ENCODE peak calls at places on chromosomes 7 and 10, in five cellular contexts. One of them, this sample, is unnamed.

GRCh38 chr10:110360857-110361474 is 56.2 kb upstream of the SMNDC1 start:
- DNase-seq in mesendoderm: peak; percentile 56
- DNase-seq in PC-3: peak; percentile 19
- DNase-seq in neuronal stem cell: no peak
- DNase-seq in GM23248: peak; percentile 40
- DNase-seq in this sample: no peak

GRCh38 chr7:141220263-141220662 is 146.4 kb downstream of the TMEM178B start:
- DNase-seq in mesendoderm: peak; percentile 55
- DNase-seq in PC-3: no peak
- DNase-seq in neuronal stem cell: no peak
- DNase-seq in GM23248: no peak
- DNase-seq in this sample: no peak

GRCh38 chr10:44498222-44498621 is 113.3 kb upstream of the CXCL12 start:
- DNase-seq in mesendoderm: no peak
- DNase-seq in PC-3: no peak
- DNase-seq in neuronal stem cell: no peak
- DNase-seq in GM23248: no peak
- DNase-seq in this sample: no peak

GRCh38 chr7:15015545-15016314 is 113.2 kb upstream of the DGKB start:
- DNase-seq in mesendoderm: peak; percentile 96
- DNase-seq in PC-3: peak; percentile 90
- DNase-seq in neuronal stem cell: peak; percentile 62
- DNase-seq in GM23248: peak; percentile 75
- DNase-seq in this sample: peak; percentile 71

GRCh38 chr7:22697897-22698645 is 28.9 kb upstream of the IL6 start:
- DNase-seq in mesendoderm: no peak
- DNase-seq in PC-3: no peak
- DNase-seq in neuronal stem cell: no peak
- DNase-seq in GM23248: no peak
- DNase-seq in this sample: no peak

GRCh38 chr10:5589963-5590511 is 65.3 kb downstream of the CALML3 start:
- DNase-seq in mesendoderm: no peak
- DNase-seq in PC-3: peak; percentile 64
- DNase-seq in neuronal stem cell: no peak
- DNase-seq in GM23248: peak; percentile 54
- DNase-seq in this sample: peak; percentile 26

GRCh38 chr7:107898997-107899594 is 8.1 kb downstream of the DLD start:
- DNase-seq in mesendoderm: no peak
- DNase-seq in PC-3: no peak
- DNase-seq in neuronal stem cell: no peak
- DNase-seq in GM23248: no peak
- DNase-seq in this sample: no peak

GRCh38 chr7:104017001-104017400 is 27.5 kb upstream of the RELN start:
- DNase-seq in mesendoderm: no peak
- DNase-seq in PC-3: no peak
- DNase-seq in neuronal stem cell: no peak
- DNase-seq in GM23248: no peak
- DNase-seq in this sample: no peak

GRCh38 chr10:6889718-6890117 is 309.6 kb upstream of the PRKCQ start:
- DNase-seq in mesendoderm: no peak
- DNase-seq in PC-3: no peak
- DNase-seq in neuronal stem cell: no peak
- DNase-seq in GM23248: no peak
- DNase-seq in this sample: no peak

GRCh38 chr10:87547734-87548311 is 43.1 kb downstream of the MINPP1 start:
- DNase-seq in mesendoderm: no peak
- DNase-seq in PC-3: peak; percentile 87
- DNase-seq in neuronal stem cell: peak; percentile 6
- DNase-seq in GM23248: peak; percentile 91
- DNase-seq in this sample: no peak

GRCh38 chr7:121329460-121330052 is 756 bp downstream of the WNT16 start:
- DNase-seq in mesendoderm: peak; percentile 64
- DNase-seq in PC-3: no peak
- DNase-seq in neuronal stem cell: peak; percentile 43
- DNase-seq in GM23248: peak; percentile 26
- DNase-seq in this sample: peak; percentile 62

GRCh38 chr10:5078781-5079180 is 15.4 kb upstream of the AKR1C3 start:
- DNase-seq in mesendoderm: peak; percentile 50
- DNase-seq in PC-3: peak; percentile 66
- DNase-seq in neuronal stem cell: no peak
- DNase-seq in GM23248: peak; percentile 33
- DNase-seq in this sample: no peak

GRCh38 chr7:151367304-151367703 is 25.7 kb downstream of the NUB1 start:
- DNase-seq in mesendoderm: no peak
- DNase-seq in PC-3: peak; percentile 10
- DNase-seq in neuronal stem cell: no peak
- DNase-seq in GM23248: peak; percentile 59
- DNase-seq in this sample: no peak

GRCh38 chr7:106865130-106866115 is at the start of gene PIK3CG:
- DNase-seq in mesendoderm: no peak
- DNase-seq in PC-3: no peak
- DNase-seq in neuronal stem cell: no peak
- DNase-seq in GM23248: no peak
- DNase-seq in this sample: no peak

GRCh38 chr10:8283986-8284385 is 229.5 kb downstream of the GATA3 start:
- DNase-seq in mesendoderm: no peak
- DNase-seq in PC-3: peak; percentile 19
- DNase-seq in neuronal stem cell: no peak
- DNase-seq in GM23248: no peak
- DNase-seq in this sample: no peak

GRCh38 chr10:22977751-22978150 is 49.9 kb downstream of the ARMC3 start:
- DNase-seq in mesendoderm: no peak
- DNase-seq in PC-3: no peak
- DNase-seq in neuronal stem cell: no peak
- DNase-seq in GM23248: no peak
- DNase-seq in this sample: no peak

GRCh38 chr7:96088579-96088978 is 233.3 kb downstream of the SLC25A13 start:
- DNase-seq in mesendoderm: no peak
- DNase-seq in PC-3: peak; percentile 83
- DNase-seq in neuronal stem cell: no peak
- DNase-seq in GM23248: no peak
- DNase-seq in this sample: no peak

GRCh38 chr7:142890838-142891485 is 5.4 kb upstream of the TRPV6 start:
- DNase-seq in mesendoderm: no peak
- DNase-seq in PC-3: no peak
- DNase-seq in neuronal stem cell: no peak
- DNase-seq in GM23248: no peak
- DNase-seq in this sample: no peak

GRCh38 chr7:29236071-29236580 is 41.6 kb downstream of the CHN2 start:
- DNase-seq in mesendoderm: no peak
- DNase-seq in PC-3: no peak
- DNase-seq in neuronal stem cell: no peak
- DNase-seq in GM23248: no peak
- DNase-seq in this sample: no peak

GRCh38 chr10:86329093-86329710 is 37.4 kb downstream of the GRID1 start:
- DNase-seq in mesendoderm: no peak
- DNase-seq in PC-3: no peak
- DNase-seq in neuronal stem cell: no peak
- DNase-seq in GM23248: no peak
- DNase-seq in this sample: peak; percentile 45

GRCh38 chr7:94972296-94972695 is 64.9 kb downstream of the PPP1R9A start:
- DNase-seq in mesendoderm: no peak
- DNase-seq in PC-3: peak; percentile 87
- DNase-seq in neuronal stem cell: no peak
- DNase-seq in GM23248: peak; percentile 52
- DNase-seq in this sample: no peak

GRCh38 chr7:47941136-47941844 is 7.0 kb downstream of the PKD1L1 start:
- DNase-seq in mesendoderm: no peak
- DNase-seq in PC-3: peak; percentile 68
- DNase-seq in neuronal stem cell: no peak
- DNase-seq in GM23248: peak; percentile 93
- DNase-seq in this sample: peak; percentile 85
- H3K27ac ChIP-seq in mesendoderm: no peak overlapping the region
- H3K27ac ChIP-seq in PC-3: peak overlapping the region; percentile 52
- H3K27ac ChIP-seq in neuronal stem cell: no peak overlapping the region
- H3K27ac ChIP-seq in GM23248: peak overlapping the region; percentile 89
- H3K27ac ChIP-seq in this sample: no peak overlapping the region

GRCh38 chr10:99966306-99966705 is 43.4 kb downstream of the DNMBP start:
- DNase-seq in mesendoderm: peak; percentile 73
- DNase-seq in PC-3: peak; percentile 95
- DNase-seq in neuronal stem cell: no peak
- DNase-seq in GM23248: peak; percentile 97
- DNase-seq in this sample: no peak
- H3K9ac ChIP-seq in mesendoderm: no peak overlapping the region
- H3K9ac ChIP-seq in PC-3: peak overlapping the region; percentile 44
- H3K9ac ChIP-seq in neuronal stem cell: no peak overlapping the region
- H3K9ac ChIP-seq in GM23248: peak overlapping the region; percentile 25
- H3K9ac ChIP-seq in this sample: no peak overlapping the region

DNA sequence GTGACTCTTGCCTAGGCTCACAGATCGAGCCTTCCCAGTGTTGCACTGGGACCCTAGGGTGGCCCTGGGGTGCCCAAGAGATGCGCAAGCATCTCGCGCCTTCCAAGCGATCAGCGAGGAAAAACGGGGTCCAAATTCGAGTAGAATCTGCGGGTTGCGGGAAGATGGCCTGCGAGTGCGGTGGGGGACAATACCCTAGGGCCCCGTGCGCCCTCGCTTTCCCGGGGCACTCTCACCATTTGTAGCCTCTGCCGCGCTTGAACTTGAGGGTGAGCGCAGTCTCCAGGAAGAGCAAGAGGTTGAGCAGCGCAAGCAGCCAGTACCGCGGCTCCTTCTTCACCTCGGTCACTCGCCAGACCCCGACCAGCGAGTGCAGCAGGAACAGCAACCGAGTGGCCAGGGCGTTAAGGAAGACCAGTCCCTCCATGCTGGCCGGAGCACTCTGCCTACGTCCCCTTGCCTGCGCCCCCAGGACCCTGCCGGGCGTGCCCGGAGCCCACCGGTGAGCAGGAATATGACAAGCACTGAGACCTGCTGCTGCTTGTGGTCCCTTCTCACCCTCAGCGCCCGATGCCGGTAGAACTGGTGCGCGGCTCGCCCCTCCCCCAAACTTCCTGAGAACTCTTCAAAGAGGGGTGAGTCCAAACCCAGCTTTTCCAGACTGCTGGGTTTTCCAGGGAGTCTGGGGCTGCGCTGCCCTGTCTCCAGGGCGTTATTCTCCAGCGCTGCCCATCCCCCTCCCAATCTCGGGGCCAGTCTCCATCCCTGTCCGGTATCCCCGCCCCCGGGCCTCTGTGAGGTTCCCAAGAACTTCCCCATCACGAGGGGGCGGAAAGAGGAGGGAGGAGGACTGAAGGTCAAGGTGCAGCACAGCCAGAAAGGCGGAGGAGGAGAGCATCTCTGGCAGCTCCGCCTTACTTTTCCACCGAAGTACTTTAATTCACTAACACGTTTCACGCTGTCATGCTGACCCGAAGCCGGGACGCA is at the start of gene TMEM26:
- DNase-seq in mesendoderm: peak; percentile 72
- DNase-seq in PC-3: no peak
- DNase-seq in neuronal stem cell: peak; percentile 39
- DNase-seq in GM23248: peak; percentile 59
- DNase-seq in this sample: peak; percentile 92
- H3K4me3 ChIP-seq in mesendoderm: peak within 1 kb of the TSS; percentile 60
- H3K4me3 ChIP-seq in PC-3: no peak within 1 kb of the TSS
- H3K4me3 ChIP-seq in neuronal stem cell: peak within 1 kb of the TSS; percentile 80
- H3K4me3 ChIP-seq in GM23248: peak within 1 kb of the TSS; percentile 78
- H3K4me3 ChIP-seq in this sample: peak within 1 kb of the TSS; percentile 85

GRCh38 chr10:34097682-34098081 is 717.4 kb downstream of the PARD3 start:
- DNase-seq in mesendoderm: no peak
- DNase-seq in PC-3: peak; percentile 64
- DNase-seq in neuronal stem cell: no peak
- DNase-seq in GM23248: no peak
- DNase-seq in this sample: no peak

GRCh38 chr10:34102237-34102673 is 712.8 kb downstream of the PARD3 start:
- DNase-seq in mesendoderm: no peak
- DNase-seq in PC-3: no peak
- DNase-seq in neuronal stem cell: no peak
- DNase-seq in GM23248: peak; percentile 88
- DNase-seq in this sample: peak; percentile 89

GRCh38 chr10:34101001-34101400 is 714.1 kb downstream of the PARD3 start:
- DNase-seq in mesendoderm: no peak
- DNase-seq in PC-3: no peak
- DNase-seq in neuronal stem cell: no peak
- DNase-seq in GM23248: no peak
- DNase-seq in this sample: no peak

GRCh38 chr10:34102917-34103506 is 712.1 kb downstream of the PARD3 start:
- DNase-seq in mesendoderm: no peak
- DNase-seq in PC-3: no peak
- DNase-seq in neuronal stem cell: no peak
- DNase-seq in GM23248: peak; percentile 90
- DNase-seq in this sample: no peak

DNA sequence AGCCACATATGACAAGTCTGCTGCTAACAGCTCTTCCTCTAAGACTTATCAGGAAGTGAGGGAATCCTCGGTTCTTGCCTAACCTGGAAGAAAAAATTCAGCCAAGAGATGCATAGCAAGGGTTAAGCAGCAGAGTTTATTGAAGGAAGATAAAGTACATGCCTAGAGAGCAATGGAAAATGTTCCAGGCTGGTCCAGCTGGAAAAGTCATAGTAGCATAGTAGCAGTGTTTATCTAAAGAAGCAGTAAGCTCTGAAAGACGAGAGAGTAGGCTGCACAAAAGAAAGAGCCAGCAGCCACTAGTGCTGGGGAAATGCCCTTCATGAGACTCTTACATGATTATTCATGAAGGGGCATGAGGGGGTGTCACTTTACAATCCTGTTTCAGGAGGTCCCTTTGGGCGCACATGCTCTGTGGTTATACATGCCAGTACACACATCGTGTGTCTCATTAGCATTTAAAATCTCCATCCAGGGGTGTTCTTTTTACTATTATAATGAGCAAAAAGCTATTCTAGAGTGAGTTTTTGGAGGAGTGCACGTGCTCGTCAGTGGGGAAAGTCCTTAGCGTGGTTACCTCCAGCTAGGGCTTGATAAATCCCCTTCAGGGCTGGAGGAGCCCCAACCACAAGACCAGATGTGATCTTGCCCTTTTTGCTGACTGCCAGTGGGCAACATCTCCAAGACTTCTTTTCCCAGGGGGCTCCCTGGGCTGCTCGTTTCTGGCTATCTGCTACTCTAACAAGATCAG is 716.1 kb downstream of the PARD3 start:
- DNase-seq in mesendoderm: no peak
- DNase-seq in PC-3: no peak
- DNase-seq in neuronal stem cell: no peak
- DNase-seq in GM23248: no peak
- DNase-seq in this sample: no peak
- H3K27ac ChIP-seq in mesendoderm: no peak overlapping the region
- H3K27ac ChIP-seq in PC-3: no peak overlapping the region
- H3K27ac ChIP-seq in neuronal stem cell: no peak overlapping the region
- H3K27ac ChIP-seq in GM23248: no peak overlapping the region
- H3K27ac ChIP-seq in this sample: no peak overlapping the region

DNA sequence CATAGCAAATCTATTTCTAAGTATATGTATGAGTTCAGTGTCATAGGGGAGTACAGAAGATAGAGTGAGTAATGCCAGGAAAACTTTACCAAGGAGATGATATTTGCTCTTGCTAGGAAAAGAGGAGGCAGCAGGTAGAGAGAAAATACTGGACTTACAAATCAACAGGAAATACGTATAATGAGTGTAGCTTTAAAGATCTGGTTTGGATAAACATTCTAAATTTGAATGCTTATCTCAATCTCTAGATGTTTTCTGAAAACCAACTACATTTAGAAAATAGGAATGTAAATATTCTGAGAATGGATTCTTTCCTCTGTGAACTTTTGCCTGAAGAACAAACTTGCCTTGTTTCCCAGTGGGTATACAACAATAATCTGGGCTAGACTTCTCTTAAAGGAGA is 46.9 kb upstream of the GNAI1 start:
- DNase-seq in mesendoderm: no peak
- DNase-seq in PC-3: peak; percentile 32
- DNase-seq in neuronal stem cell: no peak
- DNase-seq in GM23248: peak; percentile 38
- DNase-seq in this sample: no peak
- H3K9ac ChIP-seq in mesendoderm: no peak overlapping the region
- H3K9ac ChIP-seq in PC-3: no peak overlapping the region
- H3K9ac ChIP-seq in neuronal stem cell: no peak overlapping the region
- H3K9ac ChIP-seq in GM23248: no peak overlapping the region
- H3K9ac ChIP-seq in this sample: no peak overlapping the region